ENCODE peak calls at places on chromosomes 6 and 20, in six cellular contexts. H is A549; N is effector memory CD4-positive, alpha-beta T cell; X is mammary epithelial cell; F is GM23338; C is neuronal stem cell. I is an unnamed sample.

GRCh38 chr20:62475819-62476073 is at the start of gene GATA5:
- DNase-seq in X (no peak), F (no peak), N (no peak), C (no peak), H (no peak), I (no peak)

GRCh38 chr6:30915591-30915946 is 1.5 kb downstream of the VARS2 start:
- DNase-seq in F (peak; percentile 87), H (peak; percentile 65), C (peak; percentile 67), X (peak; percentile 49), N (no peak), I (peak; percentile 24)

GRCh38 chr20:37676440-37676839 is 17.4 kb upstream of the CTNNBL1 start:
- DNase-seq in C (no peak), F (no peak), X (no peak), N (no peak), H (no peak), I (no peak)

GRCh38 chr6:100724696-100725095 is 156.4 kb downstream of the ASCC3 start:
- DNase-seq in F (no peak), H (no peak), N (no peak), C (no peak), X (no peak), I (no peak)

GRCh38 chr6:48419992-48420391 is 309.0 kb upstream of the PTCHD4 start:
- DNase-seq in H (no peak), C (no peak), X (no peak), N (no peak), F (no peak), I (no peak)

GRCh38 chr20:50824137-50824536 is 29.3 kb downstream of the BCAS4 start:
- DNase-seq in C (no peak), X (no peak), N (no peak), F (no peak), H (peak; percentile 30), I (peak; percentile 25)

GRCh38 chr6:107416179-107416578 is 43.2 kb downstream of the PDSS2 start:
- DNase-seq in C (no peak), H (no peak), F (no peak), N (no peak), X (no peak), I (no peak)

GRCh38 chr20:23161968-23162696 is 76.0 kb upstream of the CD93 start:
- DNase-seq in C (no peak), H (peak; percentile 24), F (no peak), N (no peak), X (no peak), I (peak; percentile 97)

GRCh38 chr6:29489286-29489685 is 1.5 kb upstream of the MAS1L start:
- DNase-seq in F (no peak), N (no peak), H (no peak), X (no peak), C (no peak), I (no peak)

GRCh38 chr20:47576516-47577033 is 74.9 kb downstream of the NCOA3 start:
- DNase-seq in C (no peak), H (peak; percentile 92), F (peak; percentile 54), N (no peak), X (peak; percentile 78), I (no peak)

GRCh38 chr6:159821111-159821510 is 21.0 kb downstream of the PNLDC1 start:
- DNase-seq in H (no peak), X (no peak), F (no peak), N (no peak), C (no peak), I (no peak)

GRCh38 chr6:72553531-72554202 is 68.2 kb upstream of the KCNQ5 start:
- DNase-seq in X (peak; percentile 91), F (peak; percentile 47), C (no peak), H (peak; percentile 49), N (no peak), I (peak; percentile 65)

GRCh38 chr20:57332105-57333089 is 2.8 kb downstream of the SPO11 start:
- DNase-seq in C (no peak), H (peak; percentile 26), N (no peak), X (peak; percentile 8), F (peak; percentile 16), I (no peak)

GRCh38 chr20:24093666-24094065 is 105.1 kb upstream of the GGTLC1 start:
- DNase-seq in X (no peak), F (no peak), N (no peak), H (no peak), C (no peak), I (no peak)

GRCh38 chr6:29624520-29624961 is 8.4 kb downstream of the GABBR1 start:
- DNase-seq in N (no peak), C (no peak), X (no peak), F (peak; percentile 58), H (no peak), I (no peak)

GRCh38 chr6:39852324-39852723 is 60.1 kb downstream of the DAAM2 start:
- DNase-seq in X (no peak), F (no peak), C (no peak), H (no peak), N (no peak), I (no peak)

GRCh38 chr20:50876063-50876685 is 55.1 kb downstream of the ADNP start:
- DNase-seq in H (no peak), X (no peak), C (no peak), N (no peak), F (no peak), I (no peak)

GRCh38 chr6:169337881-169338445 is 84.3 kb upstream of the THBS2 start:
- DNase-seq in H (no peak), C (no peak), F (no peak), X (no peak), N (no peak), I (no peak)

GRCh38 chr20:35616465-35617396 is 1.1 kb downstream of the SPAG4 start:
- DNase-seq in X (peak; percentile 32), F (peak; percentile 100), C (no peak), H (peak; percentile 86), N (peak; percentile 50), I (peak; percentile 98)

GRCh38 chr20:35615667-35616464 is at the start of gene SPAG4:
- DNase-seq in C (peak; percentile 98), H (peak; percentile 100), F (peak; percentile 74), X (peak; percentile 99), N (peak; percentile 100), I (peak; percentile 25)

GRCh38 chr20:35618372-35619131 is 2.9 kb downstream of the SPAG4 start:
- DNase-seq in C (no peak), N (no peak), F (peak; percentile 47), X (peak; percentile 42), H (no peak), I (no peak)

GRCh38 chr20:35618032-35618371 is 2.4 kb downstream of the SPAG4 start:
- DNase-seq in F (no peak), X (no peak), N (no peak), C (no peak), H (no peak), I (no peak)

GRCh38 chr20:35617397-35618031 is 1.9 kb downstream of the SPAG4 start:
- DNase-seq in H (peak; percentile 75), N (no peak), F (peak; percentile 88), X (peak; percentile 43), C (peak; percentile 49), I (peak; percentile 56)
- H3K4me3 ChIP-seq in H (peak overlapping the region; percentile 61), N (peak overlapping the region; percentile 44), F (peak overlapping the region; percentile 84), X (peak overlapping the region; percentile 7), C (peak overlapping the region; percentile 49), I (peak overlapping the region; percentile 75)

DNA sequence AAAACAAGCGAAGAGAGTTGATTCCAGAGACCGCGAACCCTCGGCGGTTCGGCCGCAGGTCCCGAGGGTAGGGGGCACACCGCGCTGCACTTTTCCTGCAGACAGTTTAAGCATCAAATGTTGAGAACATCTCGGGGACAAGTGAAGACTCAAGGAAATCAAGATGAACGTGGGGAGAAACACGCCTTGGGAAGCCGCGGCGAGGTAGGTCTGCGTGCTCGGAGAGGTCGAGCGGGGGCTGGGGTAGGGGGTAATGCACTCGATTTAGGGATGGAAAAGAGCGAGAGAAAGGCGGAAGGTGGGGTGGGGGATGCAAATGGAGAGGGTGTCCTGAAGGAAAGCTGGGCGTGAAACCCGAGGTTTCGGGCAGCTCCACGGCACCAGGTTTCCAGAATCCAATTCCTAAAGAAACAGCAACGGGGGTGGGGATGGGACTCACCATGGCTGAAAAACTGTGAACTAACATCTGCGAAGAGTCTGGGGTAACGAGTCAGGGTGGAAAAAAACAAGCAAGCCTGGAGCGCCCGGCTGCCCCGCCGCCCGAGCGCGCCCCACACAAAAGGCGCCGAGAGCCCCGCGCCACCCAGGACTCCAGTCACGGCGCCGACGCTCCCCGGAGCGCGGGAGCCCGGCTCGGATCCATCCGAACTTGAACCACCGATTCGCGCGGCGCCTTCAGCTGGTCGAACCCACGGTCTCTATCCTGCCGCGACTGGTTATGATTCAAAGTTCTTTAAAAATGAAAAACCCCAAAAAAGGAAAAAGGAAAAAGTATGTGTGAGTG is 3.6 kb downstream of the TFAP2A start:
- DNase-seq in H (no peak), X (peak; percentile 32), C (no peak), N (no peak), F (peak; percentile 68), I (no peak)
- H3K4me3 ChIP-seq in H (peak overlapping the region; percentile 52), X (peak overlapping the region; percentile 84), C (peak overlapping the region; percentile 45), N (peak overlapping the region; percentile 76), F (peak overlapping the region; percentile 54), I (peak overlapping the region; percentile 66)

DNA sequence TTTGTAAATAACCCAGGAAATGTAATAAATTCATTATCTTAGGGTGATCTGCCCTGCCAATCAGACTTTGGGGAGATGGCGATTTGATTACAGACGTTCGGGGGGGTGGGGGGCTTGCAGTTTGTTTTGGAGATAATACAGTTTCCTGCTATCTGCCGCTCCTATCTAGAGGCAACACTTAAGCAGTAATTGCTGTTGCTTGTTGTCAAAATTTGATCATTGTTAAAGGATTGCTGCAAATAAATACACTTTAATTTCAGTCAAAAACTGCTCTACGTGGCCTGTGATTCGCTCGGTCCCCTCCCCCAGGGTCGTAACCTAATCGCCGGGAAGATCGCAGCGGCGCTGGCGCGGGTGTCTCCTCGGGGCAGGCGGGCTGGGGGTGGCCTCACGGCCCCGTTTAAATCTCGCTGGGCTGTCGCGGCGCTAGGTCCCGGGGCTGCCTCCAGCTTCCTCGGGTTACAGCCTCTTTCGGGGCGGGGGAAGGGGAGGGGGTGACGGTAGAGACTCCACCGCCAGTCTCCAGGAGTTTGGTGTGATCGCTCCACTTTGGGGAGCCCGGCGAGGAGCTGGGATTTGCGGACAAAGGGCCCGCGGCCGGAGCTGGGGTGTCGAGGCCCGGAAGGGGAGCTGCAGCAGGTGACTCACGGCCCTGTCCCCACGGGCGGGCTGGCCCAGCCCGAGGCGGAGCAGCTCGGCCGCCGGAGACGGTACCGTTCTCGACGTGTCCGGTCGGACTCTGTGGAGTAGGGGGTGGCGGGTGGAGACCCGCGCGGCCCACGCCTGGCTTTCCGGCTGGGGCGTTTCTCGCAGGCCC is 4.1 kb downstream of the FOXC1 start:
- DNase-seq in F (peak; percentile 90), X (peak; percentile 8), H (no peak), N (no peak), C (no peak), I (no peak)
- H3K4me3 ChIP-seq in F (peak overlapping the region; percentile 39), X (peak overlapping the region; percentile 77), H (peak overlapping the region; percentile 83), N (no peak overlapping the region), C (no peak overlapping the region), I (peak overlapping the region; percentile 61)

DNA sequence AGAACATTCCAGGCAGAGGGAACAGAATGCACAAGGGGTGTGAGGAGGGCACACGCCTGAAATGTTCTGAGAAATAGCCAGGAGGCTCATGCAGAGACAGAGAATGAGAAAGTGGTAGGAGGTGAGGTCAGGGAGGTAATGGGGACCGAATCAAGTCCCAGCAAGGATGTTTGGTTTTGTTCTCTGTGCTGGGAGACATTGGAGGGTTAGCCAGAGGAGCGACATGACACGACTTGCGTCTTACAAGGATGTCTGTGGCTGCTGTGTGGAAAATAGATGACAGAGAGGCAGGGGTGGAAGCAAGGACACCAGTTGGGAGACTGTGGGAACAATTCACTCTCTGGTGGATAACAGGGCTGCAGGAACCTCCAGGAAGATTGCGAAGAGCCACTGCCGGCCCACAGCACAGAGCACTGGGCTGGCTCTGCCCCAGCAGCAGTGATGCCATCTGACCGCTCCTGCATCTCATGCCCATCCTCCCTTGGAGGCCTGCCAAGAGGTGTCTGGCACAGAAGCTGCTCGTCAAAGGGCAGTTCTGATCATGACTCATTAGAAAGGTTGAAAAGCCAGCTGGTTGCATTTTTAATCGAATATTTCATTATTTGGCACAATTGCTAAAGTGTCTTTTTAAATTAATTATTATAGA is 57.7 kb upstream of the CD83 start:
- DNase-seq in H (peak; percentile 29), C (no peak), F (no peak), X (peak; percentile 79), N (no peak), I (no peak)
- H3K4me3 ChIP-seq in H (no peak overlapping the region), C (no peak overlapping the region), F (no peak overlapping the region), X (peak overlapping the region; percentile 2), N (no peak overlapping the region), I (no peak overlapping the region)

I was measured in skeletal muscle cell.